ENCODE peak calls at places on chromosomes 11 and 22, in seven cellular contexts. D is lower leg skin, F is naive B cell, K is ELF-1, R is amygdala, H is choroid plexus epithelial cell, P is OCI-M1. J is an unnamed sample.
A peak's percentile ranks its signal among the peaks of the same experiment; 100 is the strongest.

GRCh38 chr11:111982019-111982464 is 43.2 kb upstream of the DLAT start:
- DNase-seq in D (no peak), F (peak; percentile 24), K (peak; percentile 77), R (no peak), H (peak; percentile 79), P (peak; percentile 75), J (peak; percentile 52)

GRCh38 chr11:63505857-63506528 is at the start of gene LGALS12:
- DNase-seq in D (no peak), F (no peak), K (peak; percentile 58), R (no peak), H (peak; percentile 58), P (peak; percentile 96), J (no peak)

GRCh38 chr11:123304828-123305530 is 109.9 kb upstream of the CLMP start:
- DNase-seq in D (no peak), F (no peak), K (no peak), R (no peak), H (no peak), P (peak; percentile 11), J (no peak)

GRCh38 chr11:69303427-69303826 is 9.5 kb downstream of the MYEOV start:
- DNase-seq in D (no peak), F (no peak), K (no peak), R (no peak), H (no peak), P (no peak), J (no peak)

GRCh38 chr11:16739326-16739875 is 954 bp downstream of the C11orf58 start:
- DNase-seq in D (no peak), F (peak; percentile 2), K (no peak), R (no peak), H (peak; percentile 38), P (peak; percentile 33), J (peak; percentile 30)

GRCh38 chr11:117287668-117288067 is 3.5 kb upstream of the BACE1-AS start:
- DNase-seq in D (peak; percentile 3), F (no peak), K (no peak), R (no peak), H (no peak), P (no peak), J (no peak)

GRCh38 chr22:26494506-26494905 is 10.8 kb downstream of the SRRD start:
- DNase-seq in D (peak; percentile 3), F (no peak), K (no peak), R (no peak), H (no peak), P (no peak), J (no peak)

GRCh38 chr11:17574141-17574798 is 27.2 kb downstream of the OTOG start:
- DNase-seq in D (peak; percentile 72), F (no peak), K (no peak), R (no peak), H (no peak), P (no peak), J (no peak)

GRCh38 chr22:47901911-47902310 is 1139.5 kb downstream of the TBC1D22A start:
- DNase-seq in D (peak; percentile 15), F (no peak), K (no peak), R (no peak), H (no peak), P (no peak), J (no peak)

GRCh38 chr11:92070026-92070889 is 154.4 kb upstream of the FAT3 start:
- DNase-seq in D (no peak), F (no peak), K (no peak), R (no peak), H (peak; percentile 8), P (peak; percentile 25), J (no peak)

GRCh38 chr11:3920148-3920852 is 64.8 kb downstream of the STIM1 start:
- DNase-seq in D (peak; percentile 90), F (no peak), K (no peak), R (no peak), H (peak; percentile 74), P (peak; percentile 93), J (peak; percentile 62)

GRCh38 chr22:47437110-47437509 is 674.7 kb downstream of the TBC1D22A start:
- DNase-seq in D (no peak), F (no peak), K (no peak), R (no peak), H (no peak), P (no peak), J (no peak)